ENCODE peak calls at places on chromosome 9, in four cellular contexts. J is H9, O is IMR-90, Y is H1. Z is an unnamed sample.

GRCh38 chr9:132169672-132170392 is 8.0 kb downstream of the NTNG2 start:
- DNase-seq in J (peak), O (peak), Y (peak), Z (peak)

GRCh38 chr9:130713286-130713975 is 19.9 kb downstream of the EXOSC2 start:
- DNase-seq in J (peak), O (peak), Y (no peak), Z (no peak)

GRCh38 chr9:104895572-104895971 is 32.4 kb downstream of the ABCA1 start:
- DNase-seq in J (no peak), O (peak), Y (no peak), Z (peak)

GRCh38 chr9:94687451-94687850 is 39.0 kb upstream of the AOPEP start:
- DNase-seq in J (no peak), O (no peak), Y (no peak), Z (no peak)

GRCh38 chr9:12961276-12961809 is 186.5 kb downstream of the LURAP1L start:
- DNase-seq in J (no peak), O (peak), Y (no peak), Z (no peak)

GRCh38 chr9:125829743-125830142 is 82.6 kb downstream of the PBX3 start:
- DNase-seq in J (no peak), O (peak), Y (no peak), Z (no peak)

GRCh38 chr9:113302792-113303418 is at the start of gene RNF183:
- DNase-seq in J (peak), O (no peak), Y (no peak), Z (no peak)

GRCh38 chr9:133981958-133982681 is 10.0 kb downstream of the VAV2 start:
- DNase-seq in J (no peak), O (no peak), Y (no peak), Z (no peak)

GRCh38 chr9:35844628-35845301 is 15.7 kb downstream of the TMEM8B start:
- DNase-seq in J (no peak), O (peak), Y (no peak), Z (peak)

GRCh38 chr9:28155671-28156070 is 582.4 kb upstream of the C9orf72 start:
- DNase-seq in J (no peak), O (no peak), Y (no peak), Z (no peak)

GRCh38 chr9:81371824-81372223 is 317.5 kb downstream of the TLE1 start:
- DNase-seq in J (no peak), O (no peak), Y (no peak), Z (peak)

GRCh38 chr9:76704601-76705204 is 59.5 kb upstream of the PCA3 start:
- DNase-seq in J (no peak), O (peak), Y (no peak), Z (peak)

GRCh38 chr9:35771079-35771441 is 17.0 kb upstream of the MSMP start:
- DNase-seq in J (no peak), O (no peak), Y (no peak), Z (no peak)

GRCh38 chr9:134138292-134138691 is 2.4 kb downstream of the WDR5 start:
- DNase-seq in J (no peak), O (no peak), Y (no peak), Z (no peak)

GRCh38 chr9:120574473-120574872 is 5.5 kb downstream of the CDK5RAP2 start:
- DNase-seq in J (no peak), O (no peak), Y (no peak), Z (no peak)

GRCh38 chr9:124482431-124483031 is 24.7 kb downstream of the NR5A1 start:
- DNase-seq in J (peak), O (no peak), Y (peak), Z (peak)

GRCh38 chr9:120348951-120349429 is 231.0 kb downstream of the CDK5RAP2 start:
- DNase-seq in J (peak), O (peak), Y (peak), Z (no peak)

GRCh38 chr9:82080265-82080664 is 91.7 kb downstream of the SPATA31D1 start:
- DNase-seq in J (no peak), O (no peak), Y (no peak), Z (no peak)

GRCh38 chr9:100426532-100427365 is at the start of gene MSANTD3:
- DNase-seq in J (peak), O (peak), Y (peak), Z (peak)

GRCh38 chr9:30197954-30198353 is 2186.5 kb upstream of the ACO1 start:
- DNase-seq in J (no peak), O (no peak), Y (no peak), Z (no peak)

GRCh38 chr9:97722331-97722730 is 25.2 kb upstream of the XPA start:
- DNase-seq in J (no peak), O (no peak), Y (no peak), Z (no peak)

GRCh38 chr9:115944166-115944948 is 209.2 kb upstream of the PAPPA start:
- DNase-seq in J (peak), O (peak), Y (no peak), Z (peak)

GRCh38 chr9:115106001-115106400 is 12.0 kb downstream of the TNC start:
- DNase-seq in J (no peak), O (peak), Y (no peak), Z (no peak)

GRCh38 chr9:110847661-110848060 is 179.1 kb downstream of the MUSK start:
- DNase-seq in J (no peak), O (peak), Y (no peak), Z (no peak)

GRCh38 chr9:133888048-133888778 is 103.9 kb downstream of the VAV2 start:
- DNase-seq in J (no peak), O (no peak), Y (peak), Z (peak)

GRCh38 chr9:88313364-88314220 is 74.7 kb upstream of the SPIN1 start:
- DNase-seq in J (peak), O (no peak), Y (peak), Z (peak)

GRCh38 chr9:110307191-110307590 is 30.5 kb downstream of the TXNDC8 start:
- DNase-seq in J (no peak), O (no peak), Y (no peak), Z (no peak)

GRCh38 chr9:219670-220365 is 5.2 kb downstream of the DOCK8 start:
- DNase-seq in J (no peak), O (no peak), Y (no peak), Z (no peak)

GRCh38 chr9:109258619-109259321 is 62.1 kb downstream of the EPB41L4B start:
- DNase-seq in J (peak), O (no peak), Y (no peak), Z (no peak)

GRCh38 chr9:122812736-122813135 is 12.8 kb downstream of the OR1K1 start:
- DNase-seq in J (no peak), O (no peak), Y (no peak), Z (no peak)

GRCh38 chr9:22809371-22809770 is 362.7 kb downstream of the DMRTA1 start:
- DNase-seq in J (no peak), O (no peak), Y (no peak), Z (no peak)

GRCh38 chr9:87812375-87813118 is 70.1 kb upstream of the SPATA31E1 start:
- DNase-seq in J (no peak), O (peak), Y (no peak), Z (peak)

GRCh38 chr9:33623658-33624586 is 99.9 kb downstream of the ANKRD18B start:
- DNase-seq in J (peak), O (peak), Y (peak), Z (peak)

GRCh38 chr9:26747611-26748010 is 145.0 kb downstream of the CAAP1 start:
- DNase-seq in J (no peak), O (no peak), Y (no peak), Z (no peak)

DNA sequence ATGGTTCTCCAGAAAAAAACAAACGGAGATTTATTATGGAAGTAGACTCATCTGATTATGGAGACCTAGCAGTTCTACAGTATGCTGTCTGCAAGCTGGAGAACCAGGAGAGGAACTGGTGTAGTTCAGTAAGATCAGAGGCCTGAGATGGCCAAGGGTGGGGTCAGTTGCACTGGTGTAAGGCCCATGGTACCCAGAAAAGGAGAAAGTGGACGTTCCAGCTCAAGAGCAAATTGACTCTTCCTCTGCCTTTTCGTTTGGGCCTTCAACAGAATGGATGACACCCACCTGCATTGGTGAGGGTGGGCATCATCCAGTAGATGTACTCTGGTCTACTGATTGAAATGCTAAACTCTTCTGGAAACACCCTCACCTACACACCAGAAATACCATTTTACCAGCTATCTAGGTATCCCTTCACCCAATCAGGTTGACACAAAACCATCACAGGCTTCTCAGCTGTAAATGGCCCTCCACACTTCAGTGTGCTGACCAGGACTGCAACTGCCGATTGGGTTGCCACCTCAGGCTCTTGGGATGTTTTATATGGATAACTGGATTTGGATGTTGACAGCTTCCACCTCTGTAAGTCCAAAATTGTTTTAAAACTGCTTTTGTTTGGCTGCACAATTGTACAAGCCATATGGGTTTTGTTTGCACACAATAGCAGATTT is 51.2 kb downstream of the RAD23B start:
- DNase-seq in J (no peak), O (no peak), Y (no peak), Z (no peak)
- H4K8ac ChIP-seq in J (no peak), O (no peak), Y (no peak), Z (no peak)

GRCh38 chr9:136645903-136646754 is 16.6 kb upstream of the EGFL7 start:
- DNase-seq in J (no peak), O (no peak), Y (peak), Z (no peak)

GRCh38 chr9:136651859-136652258 is 10.9 kb upstream of the EGFL7 start:
- DNase-seq in J (no peak), O (no peak), Y (no peak), Z (no peak)

GRCh38 chr9:136646827-136647711 is 15.6 kb upstream of the EGFL7 start:
- DNase-seq in J (no peak), O (no peak), Y (peak), Z (no peak)

GRCh38 chr9:136650648-136651047 is 12.1 kb upstream of the EGFL7 start:
- DNase-seq in J (no peak), O (no peak), Y (no peak), Z (no peak)

DNA sequence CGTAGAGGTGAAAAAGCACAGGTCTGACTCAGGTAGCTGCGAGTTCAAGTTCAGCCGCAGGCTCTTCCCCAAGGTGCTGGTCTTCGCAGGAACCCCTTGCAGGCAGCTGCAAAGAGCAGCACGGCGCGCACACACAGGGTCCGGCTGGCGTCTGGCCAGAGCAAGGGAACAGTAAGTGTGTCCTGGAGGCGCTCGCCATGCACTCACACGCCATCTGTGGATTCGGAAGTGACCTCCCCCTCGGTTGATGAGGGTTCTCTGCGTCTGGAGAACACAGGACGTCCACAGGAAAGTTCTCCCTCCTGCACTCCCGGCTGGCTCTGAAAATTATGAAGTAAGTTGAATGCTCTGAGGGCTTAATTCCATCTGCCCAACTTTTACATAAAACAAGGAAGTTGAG is 14.0 kb upstream of the EGFL7 start:
- DNase-seq in J (no peak), O (no peak), Y (no peak), Z (no peak)
- H4K8ac ChIP-seq in J (no peak), O (no peak), Y (no peak), Z (no peak)

GRCh38 chr9:128722380-128723351 is 1.3 kb downstream of the ZDHHC12 start:
- DNase-seq in J (peak), O (no peak), Y (no peak), Z (no peak)

GRCh38 chr9:128723866-128724743 is at the start of gene ZDHHC12:
- DNase-seq in J (peak), O (peak), Y (peak), Z (peak)

GRCh38 chr9:128727626-128728248 is 3.8 kb upstream of the ZDHHC12 start:
- DNase-seq in J (no peak), O (no peak), Y (no peak), Z (no peak)

GRCh38 chr9:128723352-128723865 is 518 bp downstream of the ZDHHC12 start:
- DNase-seq in J (peak), O (no peak), Y (peak), Z (no peak)

GRCh38 chr9:128724744-128725211 is 851 bp upstream of the ZDHHC12 start:
- DNase-seq in J (peak), O (peak), Y (peak), Z (peak)
- H4K8ac ChIP-seq in J (no peak), O (peak), Y (peak), Z (peak)

GRCh38 chr9:129394011-129394919 is 216.2 kb upstream of the IER5L start:
- DNase-seq in J (no peak), O (no peak), Y (no peak), Z (no peak)
- H4K8ac ChIP-seq in J (no peak), O (no peak), Y (no peak), Z (no peak)

GRCh38 chr9:91192379-91192775 is 169.3 kb downstream of the AUH start:
- DNase-seq in J (no peak), O (peak), Y (peak), Z (no peak)
- H4K8ac ChIP-seq in J (no peak), O (peak), Y (no peak), Z (no peak)

Z was measured in trophoblast cell.